ENCODE peak calls at places on chromosomes 7 and 10, in five cellular contexts. N is PC-3; T is heart left ventricle; B is activated CD8-positive, alpha-beta memory T cell treated with anti-CD3 and anti-CD28 coated beads for 1 hour; O is fibroblast of the conjunctiva. E is an unnamed sample.

GRCh38 chr10:31650010-31650409 is 278.6 kb downstream of the ARHGAP12 start:
- DNase-seq in O (peak), T (peak), B (no peak), N (peak), E (peak)

GRCh38 chr7:117238937-117239336 is 83.9 kb downstream of the WNT2 start:
- DNase-seq in T (no peak), N (no peak), O (no peak), B (no peak), E (no peak)

GRCh38 chr10:4867520-4868356 is 41.7 kb downstream of the AKR1E2 start:
- DNase-seq in B (no peak), N (no peak), O (no peak), T (no peak), E (no peak)

GRCh38 chr7:77415474-77415821 is 701 bp downstream of the GSAP start:
- DNase-seq in O (no peak), B (no peak), T (peak), N (no peak), E (no peak)

GRCh38 chr7:4715385-4715770 is 33.3 kb downstream of the FOXK1 start:
- DNase-seq in N (no peak), O (peak), T (peak), B (no peak), E (peak)

GRCh38 chr7:91520645-91521044 is 256.4 kb downstream of the FZD1 start:
- DNase-seq in N (no peak), B (no peak), T (no peak), O (no peak), E (no peak)

GRCh38 chr10:75403144-75404022 is 1.8 kb upstream of the ZNF503 start:
- DNase-seq in N (peak), T (peak), B (no peak), O (no peak), E (no peak)

GRCh38 chr7:38006559-38006958 is 86.1 kb downstream of the EPDR1 start:
- DNase-seq in B (no peak), O (no peak), N (no peak), T (no peak), E (no peak)

GRCh38 chr10:85642082-85642420 is 724.5 kb downstream of the GRID1 start:
- DNase-seq in N (peak), T (no peak), O (no peak), B (no peak), E (no peak)

GRCh38 chr10:126017961-126018560 is 121.7 kb downstream of the FANK1 start:
- DNase-seq in O (no peak), N (peak), B (no peak), T (no peak), E (peak)

GRCh38 chr7:148699772-148700629 is 1.3 kb downstream of the CUL1 start:
- DNase-seq in O (no peak), B (no peak), T (no peak), N (peak), E (no peak)

GRCh38 chr7:23315366-23315765 is 16.2 kb downstream of the MALSU1 start:
- DNase-seq in B (no peak), O (no peak), N (no peak), T (no peak), E (no peak)

GRCh38 chr7:55335786-55336185 is 29.4 kb upstream of the LANCL2 start:
- DNase-seq in O (no peak), B (no peak), N (no peak), T (no peak), E (no peak)

GRCh38 chr10:132504501-132505272 is 32.9 kb upstream of the INPP5A start:
- DNase-seq in B (no peak), N (no peak), T (no peak), O (no peak), E (no peak)

GRCh38 chr7:139439375-139439774 is 44.1 kb downstream of the KLRG2 start:
- DNase-seq in O (no peak), N (no peak), T (no peak), B (no peak), E (no peak)

GRCh38 chr7:132757778-132758177 is 181.5 kb upstream of the PLXNA4 start:
- DNase-seq in B (no peak), T (no peak), O (no peak), N (no peak), E (no peak)

GRCh38 chr10:23886355-23886754 is 322.6 kb upstream of the KIAA1217 start:
- DNase-seq in N (peak), T (no peak), B (no peak), O (no peak), E (no peak)

GRCh38 chr10:86340176-86340990 is 26.2 kb downstream of the GRID1 start:
- DNase-seq in T (no peak), O (no peak), N (no peak), B (no peak), E (no peak)

GRCh38 chr10:132196178-132197113 is 9.7 kb downstream of the DPYSL4 start:
- DNase-seq in N (no peak), B (no peak), O (no peak), T (no peak), E (no peak)

GRCh38 chr10:66301078-66301477 is 624.8 kb upstream of the LRRTM3 start:
- DNase-seq in N (peak), T (no peak), O (no peak), B (no peak), E (no peak)

GRCh38 chr10:95445837-95446347 is 115.3 kb downstream of the SORBS1 start:
- DNase-seq in B (no peak), T (peak), O (peak), N (peak), E (peak)

GRCh38 chr7:48006866-48007265 is 22.0 kb downstream of the SUN3 start:
- DNase-seq in N (no peak), T (no peak), B (no peak), O (no peak), E (no peak)

GRCh38 chr10:43842072-43842471 is 193.4 kb upstream of the ZNF32 start:
- DNase-seq in N (no peak), T (no peak), B (no peak), O (no peak), E (no peak)

GRCh38 chr7:75957021-75957736 is 37.2 kb downstream of the TMEM120A start:
- DNase-seq in O (no peak), B (no peak), T (no peak), N (no peak), E (no peak)

GRCh38 chr10:11601670-11602069 is 9.8 kb downstream of the USP6NL start:
- DNase-seq in T (no peak), B (no peak), O (no peak), N (no peak), E (no peak)

GRCh38 chr10:128839134-128839533 is 627.9 kb upstream of the MGMT start:
- DNase-seq in B (no peak), N (no peak), T (no peak), O (no peak), E (no peak)

GRCh38 chr7:112529486-112529885 is 48.7 kb downstream of the LSMEM1 start:
- DNase-seq in O (no peak), B (no peak), N (no peak), T (no peak), E (no peak)

GRCh38 chr7:128879939-128880746 is 17.5 kb downstream of the ATP6V1F start:
- DNase-seq in O (no peak), N (peak), T (no peak), B (no peak), E (no peak)

GRCh38 chr10:26215923-26216576 is 524 bp upstream of the GAD2 start:
- DNase-seq in O (no peak), N (no peak), B (no peak), T (peak), E (no peak)

GRCh38 chr7:148457310-148457921 is 133.2 kb upstream of the C7orf33 start:
- DNase-seq in B (no peak), N (no peak), O (no peak), T (no peak), E (no peak)

GRCh38 chr10:58666024-58666423 is 153.4 kb downstream of the BICC1 start:
- DNase-seq in N (peak), O (no peak), T (no peak), B (no peak), E (no peak)

GRCh38 chr10:97673736-97674525 is 13.1 kb downstream of the AVPI1 start:
- DNase-seq in T (no peak), N (peak), B (no peak), O (no peak), E (no peak)

GRCh38 chr10:55800607-55801241 is 560.3 kb downstream of the ZWINT start:
- DNase-seq in T (no peak), B (no peak), O (no peak), N (no peak), E (no peak)

GRCh38 chr7:55325371-55325792 is 39.8 kb upstream of the LANCL2 start:
- DNase-seq in B (no peak), N (peak), O (peak), T (peak), E (peak)